ENCODE peak calls at places on chromosomes 16 and 17, in six cellular contexts. B, C, W, R, H and J are unnamed samples.

GRCh38 chr17:78992542-78993212 is 13.0 kb upstream of the LGALS3BP start:
- DNase-seq in B (no peak), C (no peak), W (no peak), R (no peak), H (no peak), J (no peak)

GRCh38 chr17:14301761-14302401 is 1.0 kb downstream of the HS3ST3B1 start:
- DNase-seq in B (peak), C (no peak), W (no peak), R (no peak), H (no peak), J (no peak)

GRCh38 chr17:74970395-74970794 is 2.2 kb downstream of the HID1 start:
- DNase-seq in B (no peak), C (no peak), W (no peak), R (no peak), H (no peak), J (no peak)

GRCh38 chr16:69444873-69445517 is 20.6 kb downstream of the CYB5B start:
- DNase-seq in B (no peak), C (no peak), W (no peak), R (no peak), H (no peak), J (no peak)

GRCh38 chr16:23976091-23977001 is 140.6 kb downstream of the PRKCB start:
- DNase-seq in B (no peak), C (no peak), W (no peak), R (no peak), H (no peak), J (no peak)

GRCh38 chr17:81422776-81423697 is 27.8 kb downstream of the BAHCC1 start:
- DNase-seq in B (no peak), C (peak), W (no peak), R (no peak), H (no peak), J (no peak)

GRCh38 chr16:63337264-63337663 is 1301.0 kb upstream of the CDH8 start:
- DNase-seq in B (no peak), C (no peak), W (no peak), R (no peak), H (no peak), J (no peak)

GRCh38 chr17:9982159-9982558 is 77.1 kb upstream of the RCVRN start:
- DNase-seq in B (peak), C (peak), W (no peak), R (peak), H (no peak), J (no peak)

GRCh38 chr17:27315322-27315721 is 21.4 kb downstream of the WSB1 start:
- DNase-seq in B (no peak), C (no peak), W (no peak), R (no peak), H (no peak), J (no peak)

GRCh38 chr16:72443809-72444208 is 271.9 kb upstream of the PMFBP1 start:
- DNase-seq in B (no peak), C (no peak), W (no peak), R (no peak), H (no peak), J (no peak)

GRCh38 chr17:29066603-29067002 is 23.7 kb downstream of the PIPOX start:
- DNase-seq in B (no peak), C (no peak), W (no peak), R (no peak), H (no peak), J (no peak)

GRCh38 chr16:66199189-66199588 is 167.3 kb upstream of the CDH5 start:
- DNase-seq in B (no peak), C (no peak), W (no peak), R (no peak), H (no peak), J (no peak)

GRCh38 chr17:35896011-35896587 is 15.9 kb upstream of the CCL5 start:
- DNase-seq in B (no peak), C (no peak), W (no peak), R (no peak), H (no peak), J (no peak)

DNA sequence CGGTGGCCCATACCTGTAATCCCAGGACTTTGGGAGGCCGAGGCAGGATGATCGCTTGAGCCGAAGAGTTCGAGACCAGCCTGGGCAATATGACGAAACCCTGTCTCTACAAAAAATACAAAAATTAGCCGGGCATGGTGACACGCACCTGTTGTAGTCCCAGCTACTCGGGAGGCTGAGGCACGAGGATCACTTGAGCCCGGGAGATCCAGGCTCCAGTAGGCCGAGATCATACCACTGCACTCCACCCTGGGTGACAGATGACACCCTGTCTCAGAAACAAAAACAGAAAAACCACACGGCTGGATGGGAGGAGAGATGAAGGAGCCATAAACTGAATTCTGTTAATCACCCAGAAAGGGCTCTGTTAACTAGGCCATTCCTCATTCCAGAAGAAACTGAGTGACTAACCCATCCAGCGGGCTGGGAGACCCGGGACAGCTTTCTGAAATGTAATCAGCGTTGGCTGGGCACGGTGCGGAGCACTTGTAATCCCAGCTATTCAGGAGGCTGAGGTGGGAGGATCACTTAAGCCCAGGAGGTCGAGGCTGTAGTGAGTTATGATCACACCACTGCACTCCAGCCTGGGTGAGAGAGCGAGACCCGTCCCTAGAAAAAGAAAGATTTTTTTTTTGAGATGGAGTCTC is 641 bp upstream of the NT5C3B start:
- DNase-seq in B (no peak), C (no peak), W (no peak), R (no peak), H (no peak), J (no peak)
- TF ChIP-seq POLR2A in B (no peak), C (no peak), W (no peak), R (no peak), H (no peak), J (no peak)

GRCh38 chr16:56615353-56615752 is 7.0 kb downstream of the MT2A start:
- DNase-seq in B (no peak), C (no peak), W (no peak), R (no peak), H (no peak), J (no peak)

GRCh38 chr16:56616608-56617211 is 8.3 kb downstream of the MT2A start:
- DNase-seq in B (no peak), C (no peak), W (no peak), R (no peak), H (no peak), J (no peak)

GRCh38 chr16:56614549-56614991 is 6.2 kb downstream of the MT2A start:
- DNase-seq in B (no peak), C (peak), W (no peak), R (no peak), H (no peak), J (no peak)

GRCh38 chr16:56618138-56618537 is 7.4 kb upstream of the MT1E start:
- DNase-seq in B (no peak), C (no peak), W (no peak), R (no peak), H (no peak), J (no peak)

DNA sequence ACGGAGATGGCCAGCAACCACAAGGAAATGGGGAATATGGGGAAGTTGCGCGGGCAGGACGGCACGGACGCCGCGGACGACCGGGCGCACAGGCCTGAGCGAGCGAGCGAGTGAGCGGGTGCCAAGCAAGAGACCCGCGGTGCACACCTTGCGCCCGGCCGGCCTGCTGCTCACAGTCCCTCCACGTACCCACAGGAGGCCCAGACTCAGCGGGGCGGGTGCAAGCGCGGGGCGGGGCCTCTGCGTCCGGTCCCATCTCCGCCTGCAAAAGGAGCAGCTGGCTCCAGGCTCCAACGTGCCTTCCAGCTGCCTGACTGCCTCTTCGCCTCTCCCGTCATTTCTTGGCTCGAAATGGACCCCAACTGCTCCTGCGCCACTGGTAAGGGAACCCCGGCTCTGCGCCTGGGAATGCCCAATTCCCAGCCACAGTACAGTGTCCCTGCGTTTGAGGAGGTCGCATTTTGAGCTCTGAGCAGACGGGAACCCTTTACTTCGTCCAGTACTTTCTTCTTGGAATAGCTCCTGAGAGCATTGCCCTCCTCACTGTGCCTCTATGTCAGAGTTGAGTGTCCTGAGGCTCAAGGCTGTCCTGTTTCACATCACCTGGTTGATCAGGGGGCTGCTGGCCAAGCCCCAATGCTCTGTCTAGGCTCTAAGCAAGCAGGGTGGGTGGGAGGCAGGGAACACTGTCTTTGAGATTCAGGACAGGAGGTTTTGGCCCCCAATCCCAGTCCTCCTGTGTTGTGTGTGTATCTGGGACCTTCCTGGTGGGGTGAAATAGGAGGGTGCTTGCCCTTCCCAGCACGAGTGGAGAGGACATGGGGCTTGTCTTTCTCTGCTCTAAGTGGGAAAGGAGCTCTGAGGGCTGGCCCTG is 8.1 kb upstream of the MT1E start:
- DNase-seq in B (peak), C (no peak), W (no peak), R (no peak), H (no peak), J (no peak)
- TF ChIP-seq TAF1 in B (no peak), C (no peak), W (no peak), R (no peak), H (no peak), J (no peak)

GRCh38 chr17:17304521-17304985 is 1.4 kb downstream of the NT5M start:
- DNase-seq in B (no peak), C (no peak), W (no peak), R (peak), H (no peak), J (no peak)
- TF ChIP-seq POLR2A in B (no peak), C (no peak), W (no peak), R (peak), H (no peak), J (no peak)

GRCh38 chr17:44363613-44364159 is at the start of gene FAM171A2:
- DNase-seq in B (peak), C (no peak), W (peak), R (peak), H (no peak), J (peak)
- TF ChIP-seq TAF1 in B (peak), C (no peak), W (no peak), R (peak), H (no peak), J (no peak)

GRCh38 chr17:42778570-42778969 is 1.8 kb upstream of the WNK4 start:
- DNase-seq in B (no peak), C (no peak), W (no peak), R (no peak), H (no peak), J (no peak)

GRCh38 chr17:42772945-42773289 is 332 bp upstream of the VPS25 start:
- DNase-seq in B (no peak), C (no peak), W (no peak), R (no peak), H (no peak), J (no peak)

GRCh38 chr17:42775534-42776098 is 2.4 kb downstream of the VPS25 start:
- DNase-seq in B (no peak), C (peak), W (no peak), R (peak), H (no peak), J (no peak)

GRCh38 chr17:42774066-42774750 is 959 bp downstream of the VPS25 start:
- DNase-seq in B (no peak), C (peak), W (no peak), R (no peak), H (no peak), J (no peak)

DNA sequence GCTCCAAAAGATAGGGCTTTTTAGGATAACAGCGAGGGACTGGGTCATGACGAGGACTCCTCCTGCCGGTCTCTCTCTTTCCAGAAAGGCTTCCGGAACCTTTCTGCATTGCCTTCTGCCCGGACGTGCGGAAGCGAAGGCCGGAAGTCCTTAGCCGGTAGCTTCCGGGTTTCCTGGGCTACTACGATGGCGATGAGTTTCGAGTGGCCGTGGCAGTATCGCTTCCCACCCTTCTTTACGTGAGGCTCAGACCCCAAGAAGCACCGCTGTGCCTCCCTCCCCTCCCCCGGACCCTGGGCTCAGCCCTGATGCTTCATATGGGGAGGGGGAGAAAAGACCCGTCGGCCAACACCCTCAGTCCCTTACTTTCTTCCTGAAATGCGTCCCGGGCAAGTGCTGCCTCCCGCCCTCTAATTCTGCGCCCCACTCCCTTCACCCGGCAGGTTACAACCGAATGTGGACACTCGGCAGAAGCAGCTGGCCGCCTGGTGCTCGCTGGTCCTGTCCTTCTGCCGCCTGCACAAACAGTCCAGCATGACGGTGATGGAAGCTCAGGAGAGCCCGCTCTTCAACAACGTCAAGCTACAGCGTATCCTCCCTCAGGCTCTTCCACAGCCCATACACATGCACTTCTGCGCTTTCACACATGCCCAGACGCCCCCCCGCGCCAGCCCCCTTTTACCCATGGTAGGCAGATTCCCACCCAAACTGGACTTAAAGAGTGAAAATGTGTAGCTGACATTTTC is at the start of gene VPS25:
- DNase-seq in B (peak), C (peak), W (peak), R (peak), H (no peak), J (peak)
- TF ChIP-seq POLR2A in B (peak), C (peak), W (peak), R (peak), H (peak), J (peak)

GRCh38 chr16:2745961-2746360 is 6.5 kb upstream of the SRRM2 start:
- DNase-seq in B (no peak), C (no peak), W (no peak), R (no peak), H (no peak), J (no peak)
- TF ChIP-seq TAF1 in B (no peak), C (no peak), W (no peak), R (no peak), H (no peak), J (no peak)

GRCh38 chr17:60156746-60157145 is 7.0 kb downstream of the CA4 start:
- DNase-seq in B (no peak), C (no peak), W (no peak), R (no peak), H (no peak), J (no peak)
- TF ChIP-seq POLR2A in B (no peak), C (no peak), W (no peak), R (no peak), H (no peak), J (no peak)

GRCh38 chr17:39700148-39700987 is 504 bp downstream of the ERBB2 start:
- DNase-seq in B (peak), C (no peak), W (no peak), R (no peak), H (no peak), J (no peak)
- TF ChIP-seq TAF1 in B (no peak), C (peak), W (no peak), R (no peak), H (no peak), J (no peak)